ENCODE peak calls at places on chromosome 18, in eight cellular contexts. N is foreskin fibroblast, C is AG09319, E is NB4, F is upper lobe of right lung, I is endothelial cell, P is A549, K is astrocyte of the spinal cord. W is an unnamed sample.

GRCh38 chr18:10519366-10519765 is 6.5 kb upstream of the NAPG start:
- DNase-seq in N (no peak), C (no peak), E (no peak), F (no peak), I (no peak), P (no peak), K (no peak), W (peak; percentile 50)

GRCh38 chr18:78228974-78229373 is 750.6 kb upstream of the SALL3 start:
- DNase-seq in N (no peak), C (no peak), E (no peak), F (no peak), I (no peak), P (no peak), K (no peak), W (no peak)

GRCh38 chr18:49757513-49758262 is 55.6 kb downstream of the ACAA2 start:
- DNase-seq in N (no peak), C (no peak), E (peak; percentile 11), F (no peak), I (no peak), P (no peak), K (no peak), W (no peak)

GRCh38 chr18:7878265-7879173 is 311.4 kb downstream of the PTPRM start:
- DNase-seq in N (no peak), C (no peak), E (no peak), F (no peak), I (no peak), P (no peak), K (no peak), W (no peak)

GRCh38 chr18:77004555-77005380 is 127.8 kb downstream of the MBP start:
- DNase-seq in N (no peak), C (no peak), E (no peak), F (peak; percentile 66), I (no peak), P (no peak), K (no peak), W (no peak)

GRCh38 chr18:28174181-28174906 is 2.6 kb downstream of the CDH2 start:
- DNase-seq in N (no peak), C (no peak), E (no peak), F (no peak), I (no peak), P (no peak), K (peak; percentile 28), W (no peak)

GRCh38 chr18:56919190-56919589 is 227.7 kb upstream of the BOD1L2 start:
- DNase-seq in N (no peak), C (no peak), E (peak; percentile 6), F (no peak), I (peak; percentile 17), P (no peak), K (no peak), W (no peak)

GRCh38 chr18:13446024-13446423 is 227.5 kb downstream of the LDLRAD4 start:
- DNase-seq in N (no peak), C (no peak), E (no peak), F (no peak), I (no peak), P (no peak), K (no peak), W (no peak)

GRCh38 chr18:78878335-78878734 is 101.3 kb upstream of the SALL3 start:
- DNase-seq in N (no peak), C (no peak), E (no peak), F (no peak), I (no peak), P (no peak), K (no peak), W (no peak)

GRCh38 chr18:79517322-79517721 is 121.6 kb downstream of the NFATC1 start:
- DNase-seq in N (no peak), C (no peak), E (no peak), F (peak; percentile 63), I (peak; percentile 27), P (no peak), K (no peak), W (no peak)

GRCh38 chr18:36372902-36373301 is 75.4 kb downstream of the FHOD3 start:
- DNase-seq in N (no peak), C (peak; percentile 75), E (peak; percentile 25), F (no peak), I (no peak), P (no peak), K (peak; percentile 89), W (no peak)
- TF ChIP-seq CTCF in N (no peak), C (peak; percentile 25), E (no peak), F (no peak), I (no peak), P (no peak), K (peak; percentile 38), W (no peak)

GRCh38 chr18:11861583-11862288 is 10.5 kb downstream of the CHMP1B start:
- DNase-seq in N (no peak), C (no peak), E (no peak), F (no peak), I (no peak), P (no peak), K (no peak), W (no peak)

GRCh38 chr18:11857177-11857887 is 6.1 kb downstream of the CHMP1B start:
- DNase-seq in N (peak; percentile 98), C (peak; percentile 91), E (peak; percentile 23), F (no peak), I (no peak), P (peak; percentile 90), K (peak; percentile 100), W (peak; percentile 99)

GRCh38 chr18:11860594-11861450 is 9.6 kb downstream of the CHMP1B start:
- DNase-seq in N (no peak), C (no peak), E (no peak), F (no peak), I (no peak), P (no peak), K (no peak), W (no peak)

GRCh38 chr18:11859282-11859797 is 8.1 kb downstream of the CHMP1B start:
- DNase-seq in N (no peak), C (no peak), E (no peak), F (no peak), I (no peak), P (no peak), K (no peak), W (no peak)

GRCh38 chr18:11859903-11860407 is 8.7 kb downstream of the CHMP1B start:
- DNase-seq in N (peak; percentile 73), C (no peak), E (peak; percentile 75), F (no peak), I (no peak), P (peak; percentile 67), K (peak; percentile 85), W (peak; percentile 67)
- TF ChIP-seq CTCF in N (peak; percentile 31), C (no peak), E (no peak), F (no peak), I (no peak), P (peak; percentile 27), K (peak; percentile 39), W (peak; percentile 70)

DNA sequence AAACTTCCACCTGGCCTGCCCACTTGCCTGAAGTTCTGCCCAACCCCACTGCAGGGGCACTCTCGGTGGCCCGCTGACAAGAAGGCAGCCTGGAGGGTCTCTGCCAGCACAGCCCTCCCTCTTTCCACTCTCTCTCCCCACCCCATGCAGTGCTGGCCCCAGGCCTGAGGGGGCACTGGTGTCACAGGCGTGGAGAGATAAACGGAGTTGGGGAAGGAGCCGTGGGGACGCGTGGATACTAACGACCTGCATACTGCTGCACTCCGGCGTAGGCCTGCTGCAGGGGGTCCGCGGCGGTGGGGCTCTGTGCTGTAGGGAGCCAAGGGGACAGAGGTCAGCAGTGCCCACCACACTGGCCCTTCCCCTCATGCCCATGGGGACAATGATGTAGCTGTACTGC is 299.3 kb downstream of the CELF4 start:
- DNase-seq in N (no peak), C (no peak), E (no peak), F (no peak), I (peak; percentile 62), P (no peak), K (no peak), W (no peak)
- TF ChIP-seq CTCF in N (no peak), C (no peak), E (peak; percentile 17), F (no peak), I (no peak), P (peak; percentile 10), K (no peak), W (peak; percentile 23)

DNA sequence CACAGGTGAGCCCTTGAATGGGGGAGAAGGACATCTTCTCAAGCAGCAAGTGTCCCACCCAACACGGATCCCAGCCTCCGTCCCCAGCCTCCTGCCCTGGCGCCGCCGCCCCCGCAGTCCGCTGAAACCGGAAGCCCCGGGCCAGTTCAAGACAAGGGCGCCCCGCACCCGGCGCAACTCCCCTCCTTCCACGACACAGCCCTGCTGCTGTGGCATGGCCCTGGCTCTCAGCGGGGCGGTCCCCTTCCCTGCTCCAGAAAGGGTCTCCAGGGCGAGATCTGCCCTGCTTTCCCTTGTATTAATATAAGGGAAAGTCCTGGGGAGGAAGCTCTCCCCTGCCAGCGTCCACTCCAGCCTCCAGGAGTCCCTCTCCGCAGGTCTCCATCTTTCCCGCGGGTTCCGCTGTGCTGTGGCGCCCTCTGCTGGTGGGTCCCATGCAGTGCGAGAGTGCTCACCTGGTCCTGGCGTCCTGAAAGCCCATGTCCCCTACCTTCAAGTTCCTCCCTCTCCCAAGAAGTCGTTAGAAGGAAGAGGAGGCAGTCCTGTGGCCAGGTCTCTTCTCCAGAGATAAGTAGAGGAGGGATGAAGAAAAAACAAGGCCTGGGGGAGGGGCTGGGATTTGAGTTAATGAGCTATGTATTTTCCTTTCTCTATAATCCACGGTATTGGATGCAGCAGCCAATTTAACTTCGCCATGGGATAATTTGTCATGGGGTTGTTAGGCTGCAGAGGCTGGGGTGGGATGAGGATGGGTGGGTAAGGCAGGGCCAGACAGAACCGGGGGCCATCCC is 176.0 kb downstream of the SMAD2 start:
- DNase-seq in N (no peak), C (no peak), E (peak; percentile 58), F (peak; percentile 73), I (peak; percentile 93), P (peak; percentile 26), K (no peak), W (no peak)
- TF ChIP-seq CTCF in N (peak; percentile 64), C (peak; percentile 66), E (peak; percentile 96), F (peak; percentile 77), I (peak; percentile 95), P (peak; percentile 44), K (peak; percentile 79), W (peak; percentile 90)

DNA sequence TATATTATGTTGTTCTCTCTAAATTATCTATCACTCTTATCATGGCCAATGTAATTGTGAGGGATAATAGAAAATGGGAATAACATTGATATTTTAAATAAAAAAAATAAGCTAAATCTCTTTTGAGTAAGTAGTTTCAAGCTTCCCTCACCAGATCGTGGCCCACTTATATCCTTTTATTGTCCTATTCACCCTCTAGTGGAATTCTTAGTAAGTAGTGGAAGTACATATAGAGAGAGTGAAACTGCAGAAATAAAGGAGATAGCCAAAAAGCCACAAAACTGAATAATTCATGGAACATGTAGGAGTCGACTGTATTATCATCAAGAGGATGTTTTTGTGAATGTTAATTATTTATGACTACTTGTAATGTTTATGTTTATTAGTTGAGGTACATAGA is 66.1 kb upstream of the DTNA start:
- DNase-seq in N (no peak), C (no peak), E (no peak), F (no peak), I (no peak), P (no peak), K (peak; percentile 30), W (no peak)
- TF ChIP-seq CTCF in N (peak; percentile 3), C (peak; percentile 4), E (no peak), F (no peak), I (no peak), P (no peak), K (peak; percentile 25), W (no peak)

DNA sequence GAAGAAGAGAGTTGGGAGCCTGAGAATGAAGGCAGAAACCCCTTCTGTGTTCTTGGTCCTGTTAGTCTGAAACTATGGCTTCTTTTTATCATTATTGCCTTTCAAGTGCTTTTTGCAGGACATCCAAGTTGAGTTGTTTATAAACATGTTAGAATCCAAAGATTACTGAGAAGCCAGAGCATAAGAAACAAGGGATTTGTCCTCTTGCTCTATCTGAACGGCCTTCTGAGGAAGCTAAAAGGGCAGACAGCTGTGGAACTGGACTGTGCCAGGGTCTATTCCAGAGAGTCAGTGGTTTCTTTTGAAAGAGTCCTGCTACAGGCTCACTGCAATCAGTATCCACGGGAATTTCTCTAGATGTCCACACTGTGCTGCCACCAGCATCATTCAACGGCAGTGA is 86.6 kb downstream of the ARHGAP28 start:
- DNase-seq in N (no peak), C (no peak), E (no peak), F (no peak), I (no peak), P (no peak), K (no peak), W (no peak)
- TF ChIP-seq CTCF in N (no peak), C (no peak), E (no peak), F (no peak), I (no peak), P (no peak), K (no peak), W (no peak)